ENCODE peak calls at places on chromosome 1, in four cellular contexts. R, I, E and B are unnamed samples.

GRCh38 chr1:183431840-183432547 is 13.8 kb upstream of the NMNAT2 start:
- ATAC-seq in R (no peak), I (no peak), E (no peak), B (no peak)

GRCh38 chr1:180256353-180257027 is 26.4 kb downstream of the LHX4 start:
- ATAC-seq in R (no peak), I (no peak), E (no peak), B (no peak)

GRCh38 chr1:189929501-189930099 is 548.1 kb downstream of the BRINP3 start:
- ATAC-seq in R (no peak), I (no peak), E (no peak), B (no peak)

GRCh38 chr1:242828199-242828598 is 303.7 kb upstream of the PLD5 start:
- ATAC-seq in R (no peak), I (no peak), E (no peak), B (no peak)

GRCh38 chr1:48610628-48611542 is 138.9 kb upstream of the SPATA6 start:
- ATAC-seq in R (no peak), I (peak), E (no peak), B (no peak)

GRCh38 chr1:184792450-184792969 is 37.9 kb upstream of the EDEM3 start:
- ATAC-seq in R (peak), I (peak), E (peak), B (peak)

GRCh38 chr1:44698138-44698537 is 23.6 kb downstream of the ARMH1 start:
- ATAC-seq in R (no peak), I (no peak), E (no peak), B (no peak)

GRCh38 chr1:232557096-232557495 is 72.8 kb downstream of the SIPA1L2 start:
- ATAC-seq in R (no peak), I (no peak), E (no peak), B (no peak)

GRCh38 chr1:9714257-9714718 is 62.8 kb downstream of the PIK3CD start:
- ATAC-seq in R (peak), I (no peak), E (no peak), B (peak)

GRCh38 chr1:19476440-19477190 is 8.7 kb downstream of the CAPZB start:
- ATAC-seq in R (peak), I (peak), E (peak), B (peak)

GRCh38 chr1:234509457-234510328 is 30.7 kb upstream of the TARBP1 start:
- ATAC-seq in R (no peak), I (no peak), E (no peak), B (no peak)

GRCh38 chr1:172134087-172134731 is 286.3 kb upstream of the C1orf105 start:
- ATAC-seq in R (peak), I (no peak), E (peak), B (peak)